ENCODE peak calls at places on chromosome 1, in eight cellular contexts. V, A, Y, O, T, C, K and H are unnamed samples.

GRCh38 chr1:153238536-153238935 is 21.0 kb upstream of the LORICRIN start:
- DNase-seq in V (no peak), A (no peak), Y (no peak), O (peak; percentile 4), T (no peak), C (no peak), K (no peak), H (no peak)

GRCh38 chr1:31878018-31878417 is 60.1 kb downstream of the PTP4A2 start:
- DNase-seq in V (no peak), A (no peak), Y (no peak), O (no peak), T (no peak), C (no peak), K (no peak), H (no peak)

GRCh38 chr1:78145105-78145580 is 99.4 kb downstream of the GIPC2 start:
- DNase-seq in V (peak; percentile 56), A (no peak), Y (peak; percentile 62), O (peak; percentile 56), T (peak; percentile 52), C (peak; percentile 56), K (no peak), H (no peak)

GRCh38 chr1:203644661-203645510 is 18.3 kb downstream of the ATP2B4 start:
- DNase-seq in V (no peak), A (no peak), Y (peak; percentile 65), O (no peak), T (no peak), C (no peak), K (no peak), H (no peak)

GRCh38 chr1:241592273-241592958 is 47.8 kb downstream of the CHML start:
- DNase-seq in V (no peak), A (peak; percentile 13), Y (no peak), O (peak; percentile 48), T (no peak), C (no peak), K (no peak), H (no peak)

GRCh38 chr1:168304865-168305264 is 24.2 kb downstream of the TBX19 start:
- DNase-seq in V (no peak), A (no peak), Y (no peak), O (no peak), T (no peak), C (no peak), K (no peak), H (no peak)

GRCh38 chr1:61183471-61184034 is 101.2 kb downstream of the NFIA start:
- DNase-seq in V (peak; percentile 94), A (no peak), Y (peak; percentile 93), O (no peak), T (peak; percentile 59), C (peak; percentile 81), K (no peak), H (no peak)

GRCh38 chr1:154809436-154810413 is 60.4 kb downstream of the KCNN3 start:
- DNase-seq in V (no peak), A (no peak), Y (peak; percentile 62), O (no peak), T (peak; percentile 20), C (no peak), K (no peak), H (no peak)

GRCh38 chr1:99548924-99549605 is 96.8 kb upstream of the PALMD start:
- DNase-seq in V (no peak), A (no peak), Y (peak; percentile 74), O (no peak), T (peak; percentile 15), C (peak; percentile 36), K (no peak), H (no peak)

GRCh38 chr1:227729881-227730629 is 5.0 kb downstream of the JMJD4 start:
- DNase-seq in V (peak; percentile 45), A (no peak), Y (peak; percentile 47), O (peak; percentile 27), T (no peak), C (no peak), K (no peak), H (no peak)
- TF ChIP-seq POLR2A in V (no peak), A (peak; percentile 34), Y (no peak), O (peak; percentile 33), T (no peak), C (no peak), K (no peak), H (no peak)

DNA sequence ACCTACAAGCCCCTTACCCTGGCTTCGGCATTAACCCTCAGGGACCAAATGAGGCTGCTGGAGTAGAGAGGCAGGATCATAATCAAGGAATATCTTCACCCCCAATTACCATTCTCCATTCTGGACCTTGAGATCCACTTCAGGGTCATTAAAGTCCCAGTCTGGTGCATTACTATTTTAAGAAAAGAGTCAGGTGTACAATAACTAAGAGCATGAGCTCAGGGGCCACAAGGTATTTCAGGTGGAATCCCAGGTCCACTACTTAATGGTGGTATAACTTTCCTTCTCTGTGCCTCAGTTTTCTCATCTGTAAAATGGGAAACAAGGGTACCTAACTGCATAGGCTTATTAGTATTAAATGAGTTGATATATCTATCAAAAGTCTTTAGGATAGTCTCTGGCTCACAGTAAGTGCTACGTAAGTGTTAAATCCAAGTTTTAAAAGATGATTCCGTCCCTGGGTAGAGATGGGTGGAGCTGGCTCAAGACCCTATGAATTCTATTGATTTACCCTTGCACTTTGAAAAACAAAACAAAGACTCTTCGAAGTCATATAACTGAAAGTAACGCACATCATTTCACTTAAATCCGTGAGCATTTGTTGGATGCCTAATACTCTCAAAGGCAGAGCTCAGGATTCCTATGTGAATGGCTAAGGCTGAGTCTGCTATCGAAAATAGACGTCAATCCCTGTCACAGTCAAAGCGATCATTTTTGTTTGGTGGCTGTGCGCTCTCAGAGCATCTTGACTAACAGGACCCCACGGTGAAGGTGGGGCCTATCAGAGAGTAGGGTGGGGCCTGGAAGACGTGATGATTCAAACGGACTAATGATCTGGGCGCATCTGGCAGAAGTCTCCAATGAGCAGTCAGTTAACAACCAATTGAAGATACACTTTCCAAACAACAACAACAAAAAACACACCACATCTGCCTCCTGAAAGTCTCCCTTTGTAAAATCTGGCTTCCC is 985 bp upstream of the NUCKS1 start:
- DNase-seq in V (no peak), A (no peak), Y (no peak), O (peak; percentile 85), T (no peak), C (no peak), K (no peak), H (no peak)
- TF ChIP-seq CTCF in V (no peak), A (no peak), Y (no peak), O (no peak), T (no peak), C (no peak), K (no peak), H (no peak)

GRCh38 chr1:200867018-200867811 is 5.6 kb upstream of the GPR25 start:
- DNase-seq in V (no peak), A (no peak), Y (no peak), O (no peak), T (no peak), C (no peak), K (no peak), H (no peak)

GRCh38 chr1:200869376-200869752 is 3.4 kb upstream of the GPR25 start:
- DNase-seq in V (no peak), A (no peak), Y (no peak), O (no peak), T (no peak), C (no peak), K (no peak), H (no peak)

GRCh38 chr1:200862713-200863415 is 9.9 kb upstream of the GPR25 start:
- DNase-seq in V (no peak), A (peak; percentile 59), Y (no peak), O (no peak), T (no peak), C (no peak), K (no peak), H (no peak)

GRCh38 chr1:200869753-200870391 is 2.9 kb upstream of the GPR25 start:
- DNase-seq in V (no peak), A (peak; percentile 82), Y (no peak), O (no peak), T (no peak), C (no peak), K (no peak), H (no peak)

DNA sequence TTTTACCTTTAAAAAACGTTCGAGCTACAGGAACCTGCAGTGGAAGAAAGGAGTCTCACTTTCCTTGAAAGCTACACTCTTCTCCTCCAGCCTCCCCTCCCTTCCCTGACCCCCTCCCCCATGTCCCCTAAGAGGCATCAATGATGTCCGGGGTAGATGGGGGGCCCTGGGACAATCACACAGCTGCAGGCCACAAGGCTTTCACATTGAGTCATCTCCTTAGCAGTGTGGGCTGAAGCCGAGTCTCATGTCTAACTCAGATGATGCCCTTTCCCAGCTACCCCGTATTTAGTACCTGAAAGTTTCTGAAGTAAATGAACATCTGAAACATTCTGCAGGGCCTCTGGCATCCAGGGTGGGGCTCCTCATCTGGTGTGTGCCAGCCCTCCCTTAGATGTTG is 6.3 kb upstream of the GPR25 start:
- DNase-seq in V (no peak), A (peak; percentile 98), Y (no peak), O (no peak), T (no peak), C (no peak), K (no peak), H (no peak)
- TF ChIP-seq POLR2AphosphoS5 in V (no peak), A (peak; percentile 33), Y (no peak), O (no peak), T (no peak), C (no peak), K (no peak), H (no peak)

DNA sequence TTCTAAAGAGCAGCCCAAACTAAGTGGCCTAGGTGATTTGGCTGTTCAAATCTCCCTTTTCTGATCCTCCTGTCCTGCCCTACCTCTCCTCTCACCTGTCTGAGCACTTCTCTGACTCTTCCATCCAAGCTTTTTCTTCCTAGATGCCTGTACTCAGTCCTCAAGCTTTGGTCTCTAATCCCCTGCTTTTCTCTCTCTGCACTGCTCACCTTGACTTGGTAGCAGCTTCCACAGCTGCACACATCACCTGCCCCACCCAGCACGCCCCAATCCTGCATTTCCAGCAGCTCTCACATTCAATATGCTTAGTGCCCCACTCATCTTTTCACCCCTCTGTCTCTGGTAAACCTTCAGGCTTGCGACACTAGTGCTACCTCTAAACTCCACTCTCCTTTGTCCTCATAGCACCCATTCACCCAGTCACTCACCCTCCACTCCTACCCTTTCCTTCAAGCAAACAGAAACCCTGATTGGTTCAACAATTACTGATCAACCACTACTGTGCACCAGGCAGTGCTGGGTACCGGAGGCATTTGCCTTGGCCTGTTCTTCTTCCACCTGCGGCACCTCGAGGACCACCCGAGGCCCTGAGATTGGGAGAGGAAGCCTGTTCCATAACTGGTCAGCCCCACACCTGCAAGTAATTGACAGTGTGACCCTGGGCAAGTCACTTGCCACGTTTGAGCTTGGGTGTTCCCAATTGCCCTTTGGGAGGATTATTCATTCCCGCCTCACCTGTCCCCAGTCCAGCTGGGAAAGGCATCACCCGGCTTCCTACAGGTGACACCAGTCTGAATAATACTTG is 136.1 kb upstream of the EDN2 start:
- DNase-seq in V (no peak), A (no peak), Y (no peak), O (no peak), T (no peak), C (no peak), K (peak; percentile 76), H (no peak)
- TF ChIP-seq POLR2A in V (no peak), A (no peak), Y (no peak), O (no peak), T (no peak), C (no peak), K (no peak), H (no peak)